ENCODE peak calls at places on chromosome 20, in eight cellular contexts. One of them, this sample, is unnamed.

GRCh38 chr20:59032713-59033059 is 551 bp upstream of the ATP5F1E start:
- DNase-seq in fibroblast of lung: peak; percentile 33
- DNase-seq in ascending aorta: no peak
- DNase-seq in suprapubic skin: no peak
- DNase-seq in heart right ventricle: no peak
- DNase-seq in esophagus squamous epithelium: no peak
- DNase-seq in NT2/D1: no peak
- DNase-seq in mucosa of descending colon: no peak
- DNase-seq in this sample: no peak

GRCh38 chr20:36862857-36863668 is 12.9 kb upstream of the TLDC2 start:
- DNase-seq in heart right ventricle: no peak
- DNase-seq in fibroblast of lung: no peak
- DNase-seq in esophagus squamous epithelium: no peak
- DNase-seq in mucosa of descending colon: no peak
- DNase-seq in suprapubic skin: no peak
- DNase-seq in ascending aorta: no peak
- DNase-seq in NT2/D1: no peak
- DNase-seq in this sample: no peak

GRCh38 chr20:31560094-31560899 is 44.8 kb upstream of the ID1 start:
- DNase-seq in esophagus squamous epithelium: peak; percentile 17
- DNase-seq in NT2/D1: peak; percentile 66
- DNase-seq in fibroblast of lung: peak; percentile 78
- DNase-seq in suprapubic skin: no peak
- DNase-seq in heart right ventricle: peak; percentile 57
- DNase-seq in mucosa of descending colon: peak; percentile 77
- DNase-seq in ascending aorta: peak; percentile 35
- DNase-seq in this sample: peak; percentile 55

GRCh38 chr20:278607-279571 is 11.7 kb downstream of the C20orf96 start:
- DNase-seq in NT2/D1: no peak
- DNase-seq in fibroblast of lung: no peak
- DNase-seq in heart right ventricle: peak; percentile 33
- DNase-seq in ascending aorta: no peak
- DNase-seq in esophagus squamous epithelium: no peak
- DNase-seq in suprapubic skin: no peak
- DNase-seq in mucosa of descending colon: no peak
- DNase-seq in this sample: no peak

GRCh38 chr20:21670126-21670525 is 35.3 kb upstream of the PAX1 start:
- DNase-seq in mucosa of descending colon: no peak
- DNase-seq in esophagus squamous epithelium: no peak
- DNase-seq in NT2/D1: no peak
- DNase-seq in heart right ventricle: no peak
- DNase-seq in ascending aorta: no peak
- DNase-seq in fibroblast of lung: no peak
- DNase-seq in suprapubic skin: no peak
- DNase-seq in this sample: no peak

GRCh38 chr20:1863296-1863695 is 31.9 kb upstream of the SIRPA start:
- DNase-seq in NT2/D1: no peak
- DNase-seq in fibroblast of lung: peak; percentile 28
- DNase-seq in ascending aorta: no peak
- DNase-seq in suprapubic skin: no peak
- DNase-seq in mucosa of descending colon: no peak
- DNase-seq in esophagus squamous epithelium: no peak
- DNase-seq in heart right ventricle: no peak
- DNase-seq in this sample: no peak

GRCh38 chr20:47583551-47583950 is 81.9 kb downstream of the NCOA3 start:
- DNase-seq in heart right ventricle: no peak
- DNase-seq in ascending aorta: no peak
- DNase-seq in NT2/D1: no peak
- DNase-seq in suprapubic skin: no peak
- DNase-seq in mucosa of descending colon: no peak
- DNase-seq in fibroblast of lung: no peak
- DNase-seq in esophagus squamous epithelium: no peak
- DNase-seq in this sample: no peak

GRCh38 chr20:54148947-54149764 is 24.6 kb downstream of the CYP24A1 start:
- DNase-seq in heart right ventricle: no peak
- DNase-seq in fibroblast of lung: no peak
- DNase-seq in esophagus squamous epithelium: no peak
- DNase-seq in mucosa of descending colon: no peak
- DNase-seq in ascending aorta: no peak
- DNase-seq in suprapubic skin: no peak
- DNase-seq in NT2/D1: no peak
- DNase-seq in this sample: no peak

GRCh38 chr20:41196653-41197225 is 59.4 kb downstream of the PLCG1 start:
- DNase-seq in suprapubic skin: no peak
- DNase-seq in NT2/D1: no peak
- DNase-seq in mucosa of descending colon: no peak
- DNase-seq in heart right ventricle: no peak
- DNase-seq in ascending aorta: no peak
- DNase-seq in esophagus squamous epithelium: no peak
- DNase-seq in fibroblast of lung: no peak
- DNase-seq in this sample: no peak

GRCh38 chr20:25036331-25036936 is 21.5 kb downstream of the ACSS1 start:
- DNase-seq in mucosa of descending colon: no peak
- DNase-seq in suprapubic skin: no peak
- DNase-seq in ascending aorta: no peak
- DNase-seq in NT2/D1: no peak
- DNase-seq in heart right ventricle: no peak
- DNase-seq in fibroblast of lung: no peak
- DNase-seq in esophagus squamous epithelium: no peak
- DNase-seq in this sample: no peak

GRCh38 chr20:10219993-10220750 is 1.5 kb downstream of the SNAP25 start:
- DNase-seq in mucosa of descending colon: no peak
- DNase-seq in NT2/D1: no peak
- DNase-seq in heart right ventricle: no peak
- DNase-seq in fibroblast of lung: no peak
- DNase-seq in esophagus squamous epithelium: no peak
- DNase-seq in suprapubic skin: no peak
- DNase-seq in ascending aorta: no peak
- DNase-seq in this sample: no peak

GRCh38 chr20:61170921-61171320 is 81.1 kb upstream of the CDH4 start:
- DNase-seq in mucosa of descending colon: no peak
- DNase-seq in NT2/D1: no peak
- DNase-seq in fibroblast of lung: no peak
- DNase-seq in heart right ventricle: no peak
- DNase-seq in ascending aorta: no peak
- DNase-seq in suprapubic skin: no peak
- DNase-seq in esophagus squamous epithelium: no peak
- DNase-seq in this sample: no peak

GRCh38 chr20:23658989-23659609 is 21.3 kb upstream of the CST3 start:
- DNase-seq in NT2/D1: no peak
- DNase-seq in mucosa of descending colon: no peak
- DNase-seq in esophagus squamous epithelium: no peak
- DNase-seq in heart right ventricle: no peak
- DNase-seq in fibroblast of lung: no peak
- DNase-seq in ascending aorta: no peak
- DNase-seq in suprapubic skin: no peak
- DNase-seq in this sample: no peak

DNA sequence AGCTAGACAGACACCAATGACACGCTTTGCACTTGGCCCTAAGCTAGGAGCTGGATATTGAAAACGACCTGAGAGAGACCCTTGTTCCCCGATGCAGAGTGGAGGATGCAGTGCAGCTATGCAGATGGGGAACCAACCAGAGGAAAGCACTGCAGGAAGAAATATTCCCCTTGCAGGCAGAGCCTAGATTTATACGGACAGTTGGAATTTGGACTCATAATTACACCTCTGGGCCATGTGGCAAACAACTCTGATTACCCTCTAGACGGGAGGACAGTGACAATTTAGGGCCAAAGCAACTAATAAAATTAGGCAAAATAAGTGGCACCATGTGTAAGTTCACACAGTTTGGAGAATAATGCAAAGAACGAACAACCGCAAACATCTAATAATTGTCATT is 12.3 kb downstream of the PMEPA1 start:
- DNase-seq in fibroblast of lung: no peak
- DNase-seq in NT2/D1: no peak
- DNase-seq in mucosa of descending colon: no peak
- DNase-seq in ascending aorta: no peak
- DNase-seq in heart right ventricle: no peak
- DNase-seq in esophagus squamous epithelium: no peak
- DNase-seq in suprapubic skin: no peak
- DNase-seq in this sample: no peak
- H3K4me1 ChIP-seq in fibroblast of lung: peaks cover 7% of the 10 kb centered on the region
- H3K4me1 ChIP-seq in NT2/D1: peaks cover 25% of the 10 kb centered on the region
- H3K4me1 ChIP-seq in mucosa of descending colon: peaks cover 56% of the 10 kb centered on the region
- H3K4me1 ChIP-seq in ascending aorta: peaks cover 85% of the 10 kb centered on the region
- H3K4me1 ChIP-seq in heart right ventricle: peaks cover 21% of the 10 kb centered on the region
- H3K4me1 ChIP-seq in esophagus squamous epithelium: peaks cover 4% of the 10 kb centered on the region
- H3K4me1 ChIP-seq in suprapubic skin: peaks cover 46% of the 10 kb centered on the region
- H3K4me1 ChIP-seq in this sample: peaks cover 11% of the 10 kb centered on the region

DNA sequence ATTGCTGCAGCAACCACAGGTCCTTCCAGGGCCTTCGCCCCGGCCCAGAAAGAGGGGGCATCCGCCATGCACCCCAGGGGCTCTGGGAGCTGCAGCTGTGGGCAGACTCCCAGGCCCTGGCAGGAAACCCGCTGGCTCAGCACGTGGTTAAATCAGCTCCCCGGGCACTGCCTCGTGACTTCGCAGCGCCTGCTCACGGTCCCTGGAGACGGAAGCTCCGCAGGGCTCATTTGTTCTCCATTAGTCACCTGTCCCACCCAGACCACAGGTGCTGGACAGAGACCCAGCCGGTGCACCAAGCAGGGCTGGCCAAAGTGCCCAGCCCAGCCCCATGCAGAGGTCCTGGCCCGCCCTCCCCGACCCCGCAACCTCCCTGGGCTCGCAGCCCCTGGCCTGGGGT is 14.7 kb downstream of the KCNQ2 start:
- DNase-seq in NT2/D1: no peak
- DNase-seq in heart right ventricle: peak; percentile 31
- DNase-seq in esophagus squamous epithelium: no peak
- DNase-seq in ascending aorta: no peak
- DNase-seq in suprapubic skin: no peak
- DNase-seq in mucosa of descending colon: no peak
- DNase-seq in fibroblast of lung: peak; percentile 9
- DNase-seq in this sample: no peak
- H3K4me1 ChIP-seq in NT2/D1: peaks cover 31% of the 10 kb centered on the region
- H3K4me1 ChIP-seq in heart right ventricle: peaks cover 15% of the 10 kb centered on the region
- H3K4me1 ChIP-seq in esophagus squamous epithelium: no peaks in the 10 kb centered on the region
- H3K4me1 ChIP-seq in ascending aorta: no peaks in the 10 kb centered on the region
- H3K4me1 ChIP-seq in suprapubic skin: peaks cover 21% of the 10 kb centered on the region
- H3K4me1 ChIP-seq in mucosa of descending colon: no peaks in the 10 kb centered on the region
- H3K4me1 ChIP-seq in fibroblast of lung: no peaks in the 10 kb centered on the region
- H3K4me1 ChIP-seq in this sample: peaks cover 5% of the 10 kb centered on the region

GRCh38 chr20:13546497-13547131 is 92.1 kb downstream of the TASP1 start:
- DNase-seq in NT2/D1: peak; percentile 52
- DNase-seq in suprapubic skin: peak; percentile 87
- DNase-seq in fibroblast of lung: peak; percentile 59
- DNase-seq in mucosa of descending colon: no peak
- DNase-seq in heart right ventricle: peak; percentile 48
- DNase-seq in ascending aorta: no peak
- DNase-seq in esophagus squamous epithelium: no peak
- DNase-seq in this sample: peak; percentile 80
- H3K4me1 ChIP-seq in NT2/D1: no peaks in the 10 kb centered on the region
- H3K4me1 ChIP-seq in suprapubic skin: no peaks in the 10 kb centered on the region
- H3K4me1 ChIP-seq in fibroblast of lung: no peaks in the 10 kb centered on the region
- H3K4me1 ChIP-seq in mucosa of descending colon: no peaks in the 10 kb centered on the region
- H3K4me1 ChIP-seq in heart right ventricle: no peaks in the 10 kb centered on the region
- H3K4me1 ChIP-seq in ascending aorta: peaks cover 7% of the 10 kb centered on the region
- H3K4me1 ChIP-seq in esophagus squamous epithelium: no peaks in the 10 kb centered on the region
- H3K4me1 ChIP-seq in this sample: no peaks in the 10 kb centered on the region

DNA sequence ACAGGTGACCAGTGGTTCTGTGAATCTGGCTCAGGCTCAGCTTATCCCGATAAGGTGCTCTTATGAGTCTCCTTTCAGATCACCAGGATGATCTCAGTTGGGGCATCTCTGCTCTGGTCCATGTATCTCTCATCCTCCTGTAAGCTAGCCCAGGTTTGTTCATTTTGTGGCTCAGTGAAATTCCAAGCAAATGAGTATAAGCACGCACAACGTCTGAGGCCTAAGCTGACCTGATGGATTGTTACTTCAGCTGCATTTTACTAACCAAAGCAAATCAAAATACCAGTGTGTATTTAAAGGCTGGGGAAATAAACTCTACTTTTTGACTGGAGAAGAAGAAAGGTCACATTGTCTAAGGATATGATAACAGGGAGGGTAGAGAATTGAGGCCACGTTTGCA is 551.0 kb upstream of the BTBD3 start:
- DNase-seq in NT2/D1: no peak
- DNase-seq in ascending aorta: no peak
- DNase-seq in mucosa of descending colon: no peak
- DNase-seq in fibroblast of lung: peak; percentile 91
- DNase-seq in esophagus squamous epithelium: no peak
- DNase-seq in heart right ventricle: no peak
- DNase-seq in suprapubic skin: no peak
- DNase-seq in this sample: no peak
- H3K4me1 ChIP-seq in NT2/D1: no peaks in the 10 kb centered on the region
- H3K4me1 ChIP-seq in ascending aorta: no peaks in the 10 kb centered on the region
- H3K4me1 ChIP-seq in mucosa of descending colon: no peaks in the 10 kb centered on the region
- H3K4me1 ChIP-seq in fibroblast of lung: no peaks in the 10 kb centered on the region
- H3K4me1 ChIP-seq in esophagus squamous epithelium: no peaks in the 10 kb centered on the region
- H3K4me1 ChIP-seq in heart right ventricle: no peaks in the 10 kb centered on the region
- H3K4me1 ChIP-seq in suprapubic skin: peaks cover 18% of the 10 kb centered on the region
- H3K4me1 ChIP-seq in this sample: no peaks in the 10 kb centered on the region

GRCh38 chr20:17750722-17751045 is 50.9 kb downstream of the BANF2 start:
- DNase-seq in fibroblast of lung: no peak
- DNase-seq in esophagus squamous epithelium: no peak
- DNase-seq in mucosa of descending colon: no peak
- DNase-seq in ascending aorta: no peak
- DNase-seq in heart right ventricle: no peak
- DNase-seq in suprapubic skin: no peak
- DNase-seq in NT2/D1: no peak
- DNase-seq in this sample: no peak

GRCh38 chr20:17751640-17752039 is 51.9 kb downstream of the BANF2 start:
- DNase-seq in NT2/D1: no peak
- DNase-seq in heart right ventricle: no peak
- DNase-seq in fibroblast of lung: no peak
- DNase-seq in esophagus squamous epithelium: no peak
- DNase-seq in ascending aorta: no peak
- DNase-seq in suprapubic skin: no peak
- DNase-seq in mucosa of descending colon: no peak
- DNase-seq in this sample: no peak

GRCh38 chr20:17749979-17750721 is 50.4 kb downstream of the BANF2 start:
- DNase-seq in fibroblast of lung: peak; percentile 63
- DNase-seq in esophagus squamous epithelium: no peak
- DNase-seq in mucosa of descending colon: no peak
- DNase-seq in heart right ventricle: peak; percentile 83
- DNase-seq in NT2/D1: no peak
- DNase-seq in ascending aorta: no peak
- DNase-seq in suprapubic skin: peak; percentile 86
- DNase-seq in this sample: no peak

GRCh38 chr20:17749628-17749978 is 49.8 kb downstream of the BANF2 start:
- DNase-seq in fibroblast of lung: no peak
- DNase-seq in heart right ventricle: no peak
- DNase-seq in suprapubic skin: no peak
- DNase-seq in NT2/D1: no peak
- DNase-seq in ascending aorta: no peak
- DNase-seq in mucosa of descending colon: no peak
- DNase-seq in esophagus squamous epithelium: no peak
- DNase-seq in this sample: no peak

DNA sequence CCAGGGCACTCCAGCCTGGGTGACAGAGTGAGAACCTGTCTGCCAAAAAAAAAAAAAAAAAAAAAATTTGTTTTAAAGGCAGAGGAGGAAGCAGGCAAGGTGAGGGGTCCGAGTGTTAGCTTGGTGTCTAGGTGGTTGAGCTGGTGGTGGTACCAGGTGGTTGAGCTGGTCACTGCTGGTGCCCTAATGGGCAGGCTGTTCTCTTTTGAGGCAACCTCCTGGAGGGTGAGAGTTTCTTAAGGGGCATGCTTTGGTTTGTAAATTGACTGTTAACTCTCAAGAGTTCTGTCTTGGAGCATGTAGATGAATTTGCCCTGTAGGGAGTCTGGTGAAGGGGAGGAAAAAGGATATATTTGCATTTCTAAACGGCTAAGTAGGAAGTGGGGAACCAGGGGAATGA is 52.7 kb downstream of the BANF2 start:
- DNase-seq in mucosa of descending colon: no peak
- DNase-seq in fibroblast of lung: no peak
- DNase-seq in ascending aorta: no peak
- DNase-seq in suprapubic skin: no peak
- DNase-seq in heart right ventricle: no peak
- DNase-seq in NT2/D1: peak; percentile 52
- DNase-seq in esophagus squamous epithelium: no peak
- DNase-seq in this sample: no peak
- H3K4me1 ChIP-seq in mucosa of descending colon: no peaks in the 10 kb centered on the region
- H3K4me1 ChIP-seq in fibroblast of lung: peaks cover 3% of the 10 kb centered on the region
- H3K4me1 ChIP-seq in ascending aorta: no peaks in the 10 kb centered on the region
- H3K4me1 ChIP-seq in suprapubic skin: peaks cover 8% of the 10 kb centered on the region
- H3K4me1 ChIP-seq in heart right ventricle: peaks cover 11% of the 10 kb centered on the region
- H3K4me1 ChIP-seq in NT2/D1: peaks cover 3% of the 10 kb centered on the region
- H3K4me1 ChIP-seq in esophagus squamous epithelium: no peaks in the 10 kb centered on the region
- H3K4me1 ChIP-seq in this sample: no peaks in the 10 kb centered on the region